ENCODE peak calls at places on chromosomes 12 and 14, in five cellular contexts. L is endothelial cell of umbilical vein, P is psoas muscle, J is choroid plexus epithelial cell, H is fibroblast of pulmonary artery. O is an unnamed sample.

GRCh38 chr14:60720962-60721330 is 3.2 kb downstream of the SIX4 start:
- DNase-seq in P (no peak), H (no peak), J (no peak), L (no peak), O (no peak)

GRCh38 chr12:22333751-22334695 is 484 bp downstream of the ST8SIA1 start:
- DNase-seq in H (no peak), P (peak), J (no peak), L (no peak), O (no peak)

GRCh38 chr14:68774771-68775613 is 17.9 kb downstream of the ZFP36L1 start:
- DNase-seq in L (no peak), H (no peak), P (no peak), J (no peak), O (peak)

GRCh38 chr12:5655120-5655519 is 223.2 kb downstream of the NTF3 start:
- DNase-seq in L (no peak), J (no peak), H (no peak), P (no peak), O (no peak)

GRCh38 chr12:33488036-33488435 is 48.4 kb upstream of the SYT10 start:
- DNase-seq in J (no peak), L (no peak), P (no peak), H (no peak), O (no peak)

GRCh38 chr12:10175849-10176641 is 2.8 kb upstream of the TMEM52B start:
- DNase-seq in L (no peak), P (no peak), H (no peak), J (no peak), O (no peak)

GRCh38 chr12:117212563-117213190 is 22.4 kb upstream of the FBXO21 start:
- DNase-seq in H (peak), J (peak), L (peak), P (peak), O (peak)

GRCh38 chr12:12265571-12266388 is 1.1 kb downstream of the LRP6 start:
- DNase-seq in J (peak), L (peak), P (no peak), H (peak), O (peak)

GRCh38 chr14:47541652-47542051 is 133.8 kb downstream of the MDGA2 start:
- DNase-seq in L (no peak), J (no peak), H (no peak), P (no peak), O (no peak)

GRCh38 chr14:90837355-90837754 is 21.1 kb upstream of the TTC7B start:
- DNase-seq in L (no peak), P (no peak), H (no peak), J (no peak), O (no peak)

GRCh38 chr12:116346751-116347150 is 69.3 kb upstream of the MED13L start:
- DNase-seq in L (peak), P (no peak), H (peak), J (peak), O (peak)

GRCh38 chr12:13375583-13376413 is 179.3 kb downstream of the EMP1 start:
- DNase-seq in L (no peak), J (no peak), H (no peak), P (no peak), O (no peak)

GRCh38 chr12:55728185-55728931 is 451 bp downstream of the CD63 start:
- DNase-seq in P (peak), L (peak), H (peak), J (peak), O (peak)

GRCh38 chr12:113162102-113163029 is 12.8 kb downstream of the CFAP73 start:
- DNase-seq in J (peak), P (no peak), L (peak), H (peak), O (peak)

GRCh38 chr12:6249580-6249979 is 49.4 kb downstream of the CD9 start:
- DNase-seq in J (no peak), L (no peak), P (no peak), H (no peak), O (no peak)

GRCh38 chr12:108455706-108456105 is 59.4 kb upstream of the FICD start:
- DNase-seq in J (no peak), H (no peak), P (no peak), L (no peak), O (no peak)

GRCh38 chr12:19499030-19499429 is 59.7 kb downstream of the AEBP2 start:
- DNase-seq in P (no peak), H (no peak), J (no peak), L (no peak), O (no peak)

GRCh38 chr12:18895540-18895939 is 157.6 kb downstream of the CAPZA3 start:
- DNase-seq in L (no peak), J (no peak), P (no peak), H (no peak), O (no peak)

GRCh38 chr14:20818861-20819260 is 16.2 kb upstream of the RNASE1 start:
- DNase-seq in J (no peak), P (no peak), L (no peak), H (no peak), O (no peak)

GRCh38 chr12:24991209-24992049 is 42.5 kb upstream of the BCAT1 start:
- DNase-seq in P (no peak), H (peak), J (peak), L (peak), O (peak)

GRCh38 chr12:55720894-55721444 is 776 bp downstream of the RDH5 start:
- DNase-seq in P (peak), J (peak), L (peak), H (peak), O (peak)

GRCh38 chr12:42140901-42141300 is 3.8 kb downstream of the GXYLT1 start:
- DNase-seq in H (peak), L (no peak), P (no peak), J (peak), O (peak)

GRCh38 chr12:131895640-131896079 is 1.2 kb downstream of the ULK1 start:
- DNase-seq in H (no peak), L (peak), P (no peak), J (peak), O (no peak)

DNA sequence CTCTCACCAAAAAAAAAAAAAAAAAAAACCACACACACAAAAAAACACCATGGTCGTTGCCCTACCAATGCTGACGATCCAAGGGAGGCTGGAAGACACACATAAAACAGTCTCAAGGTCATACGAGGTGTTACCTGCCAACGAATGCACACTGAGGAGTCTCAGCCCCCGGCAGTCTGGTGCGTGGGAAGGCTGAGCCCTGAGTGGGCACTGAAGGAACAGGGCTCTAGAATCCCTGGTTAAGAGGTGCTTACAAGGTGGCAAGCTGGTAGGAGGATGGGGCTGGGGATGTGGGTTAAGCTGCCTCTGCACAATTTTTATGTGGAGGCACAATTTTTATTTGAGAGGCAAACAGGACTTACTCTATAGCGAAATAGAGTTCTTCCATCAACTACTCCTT is 7.9 kb downstream of the LTBP2 start:
- DNase-seq in P (no peak), L (no peak), J (no peak), H (no peak), O (no peak)
- H3K4me3 ChIP-seq in P (no peak), L (no peak), J (no peak), H (no peak), O (no peak)

GRCh38 chr14:22487941-22488340 is 101.1 kb downstream of the DAD1 start:
- DNase-seq in L (no peak), J (no peak), P (no peak), H (no peak), O (no peak)
- H3K4me3 ChIP-seq in L (no peak), J (no peak), P (no peak), H (no peak), O (no peak)

GRCh38 chr14:73634333-73634833 is 10.4 kb upstream of the DNAL1 start:
- DNase-seq in J (peak), L (peak), P (peak), H (peak), O (no peak)
- H3K4me3 ChIP-seq in J (peak), L (peak), P (peak), H (peak), O (peak)

GRCh38 chr12:1277905-1278304 is 286.9 kb downstream of the ERC1 start:
- DNase-seq in H (no peak), L (no peak), P (no peak), J (no peak), O (no peak)

GRCh38 chr12:1279050-1279449 is 288.0 kb downstream of the ERC1 start:
- DNase-seq in H (no peak), P (no peak), L (no peak), J (peak), O (no peak)

GRCh38 chr12:1284611-1285010 is 293.6 kb downstream of the ERC1 start:
- DNase-seq in P (no peak), L (no peak), J (no peak), H (no peak), O (no peak)

GRCh38 chr12:1282670-1283361 is 291.8 kb downstream of the ERC1 start:
- DNase-seq in P (no peak), L (no peak), H (no peak), J (peak), O (peak)

DNA sequence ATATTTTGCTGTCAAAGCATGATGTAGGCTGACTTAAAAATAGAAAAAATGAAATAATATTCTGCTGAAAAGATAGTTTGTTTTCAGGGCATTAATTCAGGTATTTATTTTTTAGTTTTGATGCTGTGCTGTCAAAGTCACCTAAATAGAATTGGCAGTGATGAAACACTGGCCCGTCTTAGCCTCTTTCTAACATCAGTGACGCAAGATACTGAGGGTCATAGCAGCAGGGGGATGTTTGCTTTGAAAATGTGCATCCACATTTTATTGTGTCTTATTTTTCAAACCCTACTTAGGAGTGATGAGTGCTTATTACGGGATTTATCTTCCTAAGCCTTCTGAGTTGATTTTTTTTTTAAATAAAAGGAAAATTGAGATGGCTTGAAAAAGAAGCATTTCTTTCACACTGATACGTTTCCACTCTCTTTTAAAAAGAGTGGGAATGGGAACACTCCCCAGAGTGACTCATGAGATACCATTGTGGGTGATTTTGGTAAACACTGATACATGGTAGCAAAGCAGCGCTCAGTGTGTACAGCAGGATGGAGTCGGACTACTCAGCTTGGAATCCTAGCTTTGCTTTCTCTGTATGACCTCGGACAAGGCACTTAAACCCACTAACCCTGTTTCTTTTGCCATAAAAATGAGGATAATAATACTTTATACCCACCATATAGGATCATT is 290.8 kb downstream of the ERC1 start:
- DNase-seq in P (no peak), L (no peak), J (peak), H (peak), O (peak)
- H3K4me3 ChIP-seq in P (no peak), L (no peak), J (no peak), H (no peak), O (no peak)

DNA sequence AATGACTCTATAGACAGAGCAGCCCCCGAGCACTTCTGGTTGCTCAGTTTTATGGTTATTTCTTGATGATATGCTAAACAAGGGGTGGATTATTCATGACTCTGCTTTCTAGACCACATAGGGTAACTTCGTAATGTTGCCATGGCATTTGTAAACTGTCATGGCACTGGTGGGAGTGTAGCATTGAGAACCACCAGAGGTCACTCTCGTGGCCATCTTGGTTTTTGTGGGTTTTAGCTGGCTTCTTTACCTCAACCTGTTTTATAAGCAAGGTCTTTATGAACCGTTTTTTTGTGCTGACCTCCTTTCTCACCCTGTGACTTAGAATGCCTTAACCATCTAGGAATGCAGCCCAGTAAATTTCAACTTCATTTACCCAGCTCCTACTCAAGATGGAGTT is 1036.2 kb upstream of the FLRT2 start:
- DNase-seq in J (peak), L (no peak), H (peak), P (no peak), O (no peak)
- H3K4me3 ChIP-seq in J (no peak), L (no peak), H (no peak), P (no peak), O (no peak)

GRCh38 chr14:37593496-37594237 is 1.4 kb downstream of the FOXA1 start:
- DNase-seq in H (no peak), J (no peak), P (no peak), L (no peak), O (no peak)

GRCh38 chr14:37596790-37597189 is 1.4 kb downstream of the TTC6 start:
- DNase-seq in L (no peak), H (no peak), J (no peak), P (no peak), O (no peak)

GRCh38 chr14:37594238-37594915 is 672 bp downstream of the FOXA1 start:
- DNase-seq in J (peak), H (peak), P (no peak), L (peak), O (peak)

GRCh38 chr14:37595809-37596595 is 573 bp downstream of the TTC6 start:
- DNase-seq in P (no peak), J (no peak), L (no peak), H (no peak), O (no peak)

GRCh38 chr14:37594916-37595808 is at the start of the genes FOXA1 and TTC6:
- DNase-seq in L (no peak), P (no peak), H (no peak), J (no peak), O (peak)
- H3K4me3 ChIP-seq in L (peak), P (peak), H (peak), J (peak), O (peak)

O was measured in AG10803.